ENCODE peak calls at places on chromosomes 16 and 17, in six cellular contexts. One of them, this sample, is unnamed.

GRCh38 chr17:45225051-45225700 is 3.5 kb downstream of the FMNL1 start:
- DNase-seq in activated CD8-positive, alpha-beta memory T cell treated with anti-CD3 and anti-CD28 coated beads for 1 hour: no peak
- DNase-seq in CD4-positive, alpha-beta memory T cell: no peak
- DNase-seq in AG20443: no peak
- DNase-seq in brain pericyte: no peak
- DNase-seq in EL: peak
- DNase-seq in this sample: no peak

GRCh38 chr16:84610385-84610784 is 7.5 kb downstream of the COTL1 start:
- DNase-seq in activated CD8-positive, alpha-beta memory T cell treated with anti-CD3 and anti-CD28 coated beads for 1 hour: no peak
- DNase-seq in EL: no peak
- DNase-seq in AG20443: no peak
- DNase-seq in brain pericyte: no peak
- DNase-seq in CD4-positive, alpha-beta memory T cell: no peak
- DNase-seq in this sample: no peak

GRCh38 chr17:41446806-41447205 is 6.0 kb upstream of the KRT38 start:
- DNase-seq in CD4-positive, alpha-beta memory T cell: no peak
- DNase-seq in EL: peak
- DNase-seq in brain pericyte: no peak
- DNase-seq in activated CD8-positive, alpha-beta memory T cell treated with anti-CD3 and anti-CD28 coated beads for 1 hour: no peak
- DNase-seq in AG20443: no peak
- DNase-seq in this sample: no peak

GRCh38 chr17:44044092-44044491 is 22.4 kb downstream of the LSM12 start:
- DNase-seq in activated CD8-positive, alpha-beta memory T cell treated with anti-CD3 and anti-CD28 coated beads for 1 hour: no peak
- DNase-seq in brain pericyte: no peak
- DNase-seq in AG20443: peak
- DNase-seq in EL: peak
- DNase-seq in CD4-positive, alpha-beta memory T cell: no peak
- DNase-seq in this sample: no peak

GRCh38 chr16:70781800-70782199 is 19.2 kb downstream of the VAC14 start:
- DNase-seq in brain pericyte: no peak
- DNase-seq in AG20443: no peak
- DNase-seq in EL: no peak
- DNase-seq in activated CD8-positive, alpha-beta memory T cell treated with anti-CD3 and anti-CD28 coated beads for 1 hour: no peak
- DNase-seq in CD4-positive, alpha-beta memory T cell: no peak
- DNase-seq in this sample: no peak

GRCh38 chr17:7839890-7840260 is 5.9 kb downstream of the KDM6B start:
- DNase-seq in brain pericyte: no peak
- DNase-seq in CD4-positive, alpha-beta memory T cell: no peak
- DNase-seq in EL: peak
- DNase-seq in AG20443: no peak
- DNase-seq in activated CD8-positive, alpha-beta memory T cell treated with anti-CD3 and anti-CD28 coated beads for 1 hour: no peak
- DNase-seq in this sample: no peak

GRCh38 chr17:16814439-16814838 is 124.4 kb downstream of the CCDC144A start:
- DNase-seq in AG20443: no peak
- DNase-seq in brain pericyte: no peak
- DNase-seq in EL: no peak
- DNase-seq in activated CD8-positive, alpha-beta memory T cell treated with anti-CD3 and anti-CD28 coated beads for 1 hour: no peak
- DNase-seq in CD4-positive, alpha-beta memory T cell: no peak
- DNase-seq in this sample: no peak

GRCh38 chr16:8866118-8866883 is 2.5 kb downstream of the CARHSP1 start:
- DNase-seq in EL: no peak
- DNase-seq in activated CD8-positive, alpha-beta memory T cell treated with anti-CD3 and anti-CD28 coated beads for 1 hour: no peak
- DNase-seq in AG20443: peak
- DNase-seq in CD4-positive, alpha-beta memory T cell: no peak
- DNase-seq in brain pericyte: no peak
- DNase-seq in this sample: peak

GRCh38 chr16:84618428-84619102 is 687 bp upstream of the COTL1 start:
- DNase-seq in CD4-positive, alpha-beta memory T cell: no peak
- DNase-seq in activated CD8-positive, alpha-beta memory T cell treated with anti-CD3 and anti-CD28 coated beads for 1 hour: no peak
- DNase-seq in AG20443: peak
- DNase-seq in brain pericyte: peak
- DNase-seq in EL: peak
- DNase-seq in this sample: peak

GRCh38 chr17:79603771-79604170 is 7.1 kb downstream of the RBFOX3 start:
- DNase-seq in AG20443: no peak
- DNase-seq in CD4-positive, alpha-beta memory T cell: no peak
- DNase-seq in brain pericyte: no peak
- DNase-seq in EL: no peak
- DNase-seq in activated CD8-positive, alpha-beta memory T cell treated with anti-CD3 and anti-CD28 coated beads for 1 hour: no peak
- DNase-seq in this sample: no peak

GRCh38 chr17:42809250-42809649 is 10.6 kb downstream of the CNTD1 start:
- DNase-seq in brain pericyte: no peak
- DNase-seq in activated CD8-positive, alpha-beta memory T cell treated with anti-CD3 and anti-CD28 coated beads for 1 hour: no peak
- DNase-seq in AG20443: peak
- DNase-seq in EL: peak
- DNase-seq in CD4-positive, alpha-beta memory T cell: no peak
- DNase-seq in this sample: peak

GRCh38 chr17:80855968-80856862 is 135.4 kb upstream of the CHMP6 start:
- DNase-seq in AG20443: peak
- DNase-seq in activated CD8-positive, alpha-beta memory T cell treated with anti-CD3 and anti-CD28 coated beads for 1 hour: peak
- DNase-seq in CD4-positive, alpha-beta memory T cell: peak
- DNase-seq in brain pericyte: peak
- DNase-seq in EL: peak
- DNase-seq in this sample: peak

GRCh38 chr17:78476149-78476548 is 97.7 kb downstream of the PGS1 start:
- DNase-seq in CD4-positive, alpha-beta memory T cell: no peak
- DNase-seq in activated CD8-positive, alpha-beta memory T cell treated with anti-CD3 and anti-CD28 coated beads for 1 hour: no peak
- DNase-seq in brain pericyte: no peak
- DNase-seq in AG20443: no peak
- DNase-seq in EL: no peak
- DNase-seq in this sample: no peak

GRCh38 chr16:4676826-4677225 is 16.5 kb upstream of the NUDT16L1 start:
- DNase-seq in CD4-positive, alpha-beta memory T cell: no peak
- DNase-seq in AG20443: no peak
- DNase-seq in brain pericyte: no peak
- DNase-seq in activated CD8-positive, alpha-beta memory T cell treated with anti-CD3 and anti-CD28 coated beads for 1 hour: no peak
- DNase-seq in EL: no peak
- DNase-seq in this sample: no peak

GRCh38 chr16:69501956-69502457 is 63.8 kb upstream of the NFAT5 start:
- DNase-seq in activated CD8-positive, alpha-beta memory T cell treated with anti-CD3 and anti-CD28 coated beads for 1 hour: no peak
- DNase-seq in brain pericyte: no peak
- DNase-seq in CD4-positive, alpha-beta memory T cell: no peak
- DNase-seq in AG20443: no peak
- DNase-seq in EL: no peak
- DNase-seq in this sample: peak

GRCh38 chr16:69338557-69339288 is 641 bp downstream of the COG8 start:
- DNase-seq in EL: no peak
- DNase-seq in AG20443: no peak
- DNase-seq in CD4-positive, alpha-beta memory T cell: no peak
- DNase-seq in activated CD8-positive, alpha-beta memory T cell treated with anti-CD3 and anti-CD28 coated beads for 1 hour: no peak
- DNase-seq in brain pericyte: no peak
- DNase-seq in this sample: no peak

GRCh38 chr17:73613271-73613941 is 30.8 kb downstream of the SDK2 start:
- DNase-seq in EL: no peak
- DNase-seq in brain pericyte: no peak
- DNase-seq in activated CD8-positive, alpha-beta memory T cell treated with anti-CD3 and anti-CD28 coated beads for 1 hour: no peak
- DNase-seq in CD4-positive, alpha-beta memory T cell: no peak
- DNase-seq in AG20443: no peak
- DNase-seq in this sample: no peak

GRCh38 chr16:47907109-47907508 is 248.7 kb downstream of the ABCC12 start:
- DNase-seq in brain pericyte: no peak
- DNase-seq in CD4-positive, alpha-beta memory T cell: no peak
- DNase-seq in AG20443: no peak
- DNase-seq in activated CD8-positive, alpha-beta memory T cell treated with anti-CD3 and anti-CD28 coated beads for 1 hour: no peak
- DNase-seq in EL: no peak
- DNase-seq in this sample: no peak

GRCh38 chr17:61484174-61484573 is 32.0 kb downstream of the TBX4 start:
- DNase-seq in CD4-positive, alpha-beta memory T cell: no peak
- DNase-seq in brain pericyte: no peak
- DNase-seq in activated CD8-positive, alpha-beta memory T cell treated with anti-CD3 and anti-CD28 coated beads for 1 hour: no peak
- DNase-seq in AG20443: no peak
- DNase-seq in EL: no peak
- DNase-seq in this sample: no peak

GRCh38 chr16:87789437-87790277 is 23.9 kb upstream of the KLHDC4 start:
- DNase-seq in CD4-positive, alpha-beta memory T cell: no peak
- DNase-seq in brain pericyte: no peak
- DNase-seq in EL: peak
- DNase-seq in activated CD8-positive, alpha-beta memory T cell treated with anti-CD3 and anti-CD28 coated beads for 1 hour: no peak
- DNase-seq in AG20443: peak
- DNase-seq in this sample: peak

GRCh38 chr17:71052971-71053370 is 883.6 kb downstream of the KCNJ2 start:
- DNase-seq in AG20443: no peak
- DNase-seq in EL: no peak
- DNase-seq in CD4-positive, alpha-beta memory T cell: no peak
- DNase-seq in activated CD8-positive, alpha-beta memory T cell treated with anti-CD3 and anti-CD28 coated beads for 1 hour: no peak
- DNase-seq in brain pericyte: peak
- DNase-seq in this sample: no peak

GRCh38 chr16:88468289-88469129 is 15.4 kb downstream of the ZFPM1 start:
- DNase-seq in EL: peak
- DNase-seq in brain pericyte: no peak
- DNase-seq in AG20443: peak
- DNase-seq in activated CD8-positive, alpha-beta memory T cell treated with anti-CD3 and anti-CD28 coated beads for 1 hour: no peak
- DNase-seq in CD4-positive, alpha-beta memory T cell: no peak
- DNase-seq in this sample: peak

GRCh38 chr16:19743816-19744159 is 25.7 kb downstream of the IQCK start:
- DNase-seq in AG20443: no peak
- DNase-seq in activated CD8-positive, alpha-beta memory T cell treated with anti-CD3 and anti-CD28 coated beads for 1 hour: no peak
- DNase-seq in EL: no peak
- DNase-seq in CD4-positive, alpha-beta memory T cell: no peak
- DNase-seq in brain pericyte: no peak
- DNase-seq in this sample: no peak

GRCh38 chr17:80125656-80126448 is 21.1 kb downstream of the EIF4A3 start:
- DNase-seq in AG20443: peak
- DNase-seq in CD4-positive, alpha-beta memory T cell: no peak
- DNase-seq in EL: peak
- DNase-seq in brain pericyte: no peak
- DNase-seq in activated CD8-positive, alpha-beta memory T cell treated with anti-CD3 and anti-CD28 coated beads for 1 hour: no peak
- DNase-seq in this sample: peak

GRCh38 chr17:82267575-82268379 is 5.7 kb downstream of the CSNK1D start:
- DNase-seq in CD4-positive, alpha-beta memory T cell: no peak
- DNase-seq in AG20443: peak
- DNase-seq in brain pericyte: peak
- DNase-seq in EL: peak
- DNase-seq in activated CD8-positive, alpha-beta memory T cell treated with anti-CD3 and anti-CD28 coated beads for 1 hour: no peak
- DNase-seq in this sample: peak

GRCh38 chr16:11202260-11203091 is 53.5 kb downstream of the SOCS1 start:
- DNase-seq in brain pericyte: no peak
- DNase-seq in CD4-positive, alpha-beta memory T cell: no peak
- DNase-seq in AG20443: no peak
- DNase-seq in EL: no peak
- DNase-seq in activated CD8-positive, alpha-beta memory T cell treated with anti-CD3 and anti-CD28 coated beads for 1 hour: no peak
- DNase-seq in this sample: peak

GRCh38 chr17:80252871-80253270 is 7.8 kb upstream of the RNF213 start:
- DNase-seq in EL: no peak
- DNase-seq in activated CD8-positive, alpha-beta memory T cell treated with anti-CD3 and anti-CD28 coated beads for 1 hour: peak
- DNase-seq in CD4-positive, alpha-beta memory T cell: peak
- DNase-seq in AG20443: no peak
- DNase-seq in brain pericyte: no peak
- DNase-seq in this sample: peak

GRCh38 chr16:30488764-30489595 is 16.4 kb downstream of the ITGAL start:
- DNase-seq in CD4-positive, alpha-beta memory T cell: no peak
- DNase-seq in AG20443: peak
- DNase-seq in brain pericyte: no peak
- DNase-seq in EL: no peak
- DNase-seq in activated CD8-positive, alpha-beta memory T cell treated with anti-CD3 and anti-CD28 coated beads for 1 hour: no peak
- DNase-seq in this sample: no peak

This sample was measured in astrocyte of the hippocampus.